ENCODE peak calls at places on chromosome 4, in four cellular contexts. G, J, I and Y are unnamed samples.

GRCh38 chr4:141375855-141376254 is 155.2 kb downstream of the ZNF330 start:
- DNase-seq in I (peak), J (no peak), G (peak), Y (peak)

GRCh38 chr4:55125763-55126541 is 557 bp upstream of the KDR start:
- DNase-seq in I (no peak), J (no peak), G (no peak), Y (no peak)

GRCh38 chr4:94536049-94536448 is 84.3 kb downstream of the PDLIM5 start:
- DNase-seq in I (no peak), J (no peak), G (no peak), Y (no peak)

GRCh38 chr4:176753049-176753448 is 39.7 kb downstream of the VEGFC start:
- DNase-seq in J (no peak), I (no peak), G (no peak), Y (no peak)

GRCh38 chr4:7412586-7412975 is 22.1 kb downstream of the PSAPL1 start:
- DNase-seq in J (no peak), G (no peak), I (peak), Y (no peak)

GRCh38 chr4:56387023-56388001 is at the start of gene AASDH:
- DNase-seq in I (peak), J (peak), G (peak), Y (peak)

GRCh38 chr4:2284161-2284933 is 22.4 kb upstream of the MXD4 start:
- DNase-seq in J (no peak), G (no peak), I (no peak), Y (no peak)

GRCh38 chr4:2902126-2902525 is 58.5 kb downstream of the ADD1 start:
- DNase-seq in I (no peak), G (no peak), J (no peak), Y (no peak)

GRCh38 chr4:99669084-99669483 is 11.5 kb upstream of the C4orf54 start:
- DNase-seq in I (no peak), J (no peak), G (no peak), Y (no peak)

GRCh38 chr4:1551211-1551610 is 132.9 kb downstream of the FAM53A start:
- DNase-seq in I (no peak), G (no peak), J (no peak), Y (no peak)

GRCh38 chr4:14636563-14636962 is 365.7 kb upstream of the CPEB2 start:
- DNase-seq in I (no peak), G (no peak), J (no peak), Y (no peak)

GRCh38 chr4:19317377-19317776 is 934.3 kb upstream of the SLIT2 start:
- DNase-seq in J (no peak), G (no peak), I (no peak), Y (no peak)

GRCh38 chr4:23039813-23040212 is 347.1 kb downstream of the GBA3 start:
- DNase-seq in I (no peak), J (no peak), G (no peak), Y (no peak)

GRCh38 chr4:125268065-125268755 is 46.5 kb upstream of the FAT4 start:
- DNase-seq in G (no peak), I (no peak), J (no peak), Y (no peak)

GRCh38 chr4:164402554-164402953 is 351.4 kb upstream of the SMIM31 start:
- DNase-seq in J (no peak), I (no peak), G (no peak), Y (no peak)

GRCh38 chr4:16448240-16448639 is 222.0 kb upstream of the TAPT1 start:
- DNase-seq in G (no peak), J (no peak), I (no peak), Y (no peak)

GRCh38 chr4:139301821-139302611 is at the start of gene NDUFC1:
- DNase-seq in J (peak), G (peak), I (peak), Y (no peak)

GRCh38 chr4:71765837-71766236 is 18.0 kb downstream of the GC start:
- DNase-seq in I (no peak), J (no peak), G (no peak), Y (no peak)

GRCh38 chr4:96407651-96408342 is 567.9 kb downstream of the PDHA2 start:
- DNase-seq in I (no peak), J (no peak), G (no peak), Y (peak)

GRCh38 chr4:16443504-16444088 is 217.3 kb upstream of the TAPT1 start:
- DNase-seq in I (no peak), G (no peak), J (peak), Y (no peak)

GRCh38 chr4:123826896-123827295 is 430.3 kb downstream of the SPRY1 start:
- DNase-seq in I (no peak), G (no peak), J (no peak), Y (no peak)

GRCh38 chr4:113355550-113356371 is 306.3 kb downstream of the ANK2 start:
- DNase-seq in G (no peak), J (peak), I (peak), Y (no peak)

GRCh38 chr4:41524446-41524845 is 13.5 kb upstream of the LIMCH1 start:
- DNase-seq in J (no peak), I (no peak), G (no peak), Y (no peak)

GRCh38 chr4:145098675-145099037 is 545 bp downstream of the ABCE1 start:
- DNase-seq in G (peak), I (peak), J (peak), Y (peak)

GRCh38 chr4:175048111-175048784 is 130.1 kb downstream of the ADAM29 start:
- DNase-seq in G (no peak), I (no peak), J (peak), Y (no peak)

GRCh38 chr4:21830272-21830671 is 118.3 kb downstream of the KCNIP4 start:
- DNase-seq in I (no peak), J (no peak), G (no peak), Y (no peak)

DNA sequence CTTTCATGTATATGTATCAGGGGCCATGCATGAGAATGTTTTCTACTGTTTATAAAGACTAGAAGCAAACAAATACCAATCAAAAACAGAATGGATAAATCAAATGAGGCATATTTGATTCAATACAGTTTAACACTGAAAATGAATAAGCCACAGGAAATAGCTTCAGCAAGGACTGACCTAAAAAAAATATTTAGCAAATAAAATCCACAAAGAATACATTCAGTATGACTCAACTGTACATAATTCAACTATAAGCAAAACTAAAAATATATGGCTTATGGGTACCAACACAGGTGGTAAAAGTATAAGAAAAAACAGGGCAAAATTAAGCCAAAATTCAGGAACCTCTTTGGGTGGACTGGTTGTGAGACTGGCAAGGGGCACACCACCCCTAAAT is 112.9 kb downstream of the KCNIP4 start:
- DNase-seq in I (no peak), J (no peak), G (no peak), Y (no peak)
- TF ChIP-seq CTCF in I (no peak), J (no peak), G (no peak), Y (no peak)

GRCh38 chr4:5812506-5813229 is 80.2 kb downstream of the CRMP1 start:
- DNase-seq in G (no peak), J (peak), I (peak), Y (no peak)
- H3K4me3 ChIP-seq in G (no peak), J (no peak), I (no peak), Y (no peak)

GRCh38 chr4:38723726-38724506 is 58.9 kb downstream of the TLR10 start:
- DNase-seq in G (no peak), I (no peak), J (no peak), Y (no peak)

GRCh38 chr4:38724507-38724808 is 58.3 kb downstream of the TLR10 start:
- DNase-seq in I (no peak), J (no peak), G (no peak), Y (no peak)

GRCh38 chr4:38730830-38731646 is 51.8 kb downstream of the TLR10 start:
- DNase-seq in I (peak), J (peak), G (peak), Y (peak)

GRCh38 chr4:38730493-38730829 is 52.3 kb downstream of the TLR10 start:
- DNase-seq in J (no peak), I (no peak), G (no peak), Y (no peak)

GRCh38 chr4:38728651-38729141 is 54.1 kb downstream of the TLR10 start:
- DNase-seq in J (no peak), G (peak), I (no peak), Y (no peak)
- TF ChIP-seq CTCF in J (no peak), G (no peak), I (peak), Y (peak)

GRCh38 chr4:153223418-153223792 is 19.2 kb downstream of the TRIM2 start:
- DNase-seq in J (no peak), G (no peak), I (no peak), Y (no peak)
- H3K4me3 ChIP-seq in J (peak), G (no peak), I (peak), Y (peak)

GRCh38 chr4:47002593-47002992 is 9.2 kb upstream of the GABRA4 start:
- DNase-seq in G (no peak), I (no peak), J (no peak), Y (no peak)
- TF ChIP-seq CTCF in G (no peak), I (peak), J (peak), Y (peak)

DNA sequence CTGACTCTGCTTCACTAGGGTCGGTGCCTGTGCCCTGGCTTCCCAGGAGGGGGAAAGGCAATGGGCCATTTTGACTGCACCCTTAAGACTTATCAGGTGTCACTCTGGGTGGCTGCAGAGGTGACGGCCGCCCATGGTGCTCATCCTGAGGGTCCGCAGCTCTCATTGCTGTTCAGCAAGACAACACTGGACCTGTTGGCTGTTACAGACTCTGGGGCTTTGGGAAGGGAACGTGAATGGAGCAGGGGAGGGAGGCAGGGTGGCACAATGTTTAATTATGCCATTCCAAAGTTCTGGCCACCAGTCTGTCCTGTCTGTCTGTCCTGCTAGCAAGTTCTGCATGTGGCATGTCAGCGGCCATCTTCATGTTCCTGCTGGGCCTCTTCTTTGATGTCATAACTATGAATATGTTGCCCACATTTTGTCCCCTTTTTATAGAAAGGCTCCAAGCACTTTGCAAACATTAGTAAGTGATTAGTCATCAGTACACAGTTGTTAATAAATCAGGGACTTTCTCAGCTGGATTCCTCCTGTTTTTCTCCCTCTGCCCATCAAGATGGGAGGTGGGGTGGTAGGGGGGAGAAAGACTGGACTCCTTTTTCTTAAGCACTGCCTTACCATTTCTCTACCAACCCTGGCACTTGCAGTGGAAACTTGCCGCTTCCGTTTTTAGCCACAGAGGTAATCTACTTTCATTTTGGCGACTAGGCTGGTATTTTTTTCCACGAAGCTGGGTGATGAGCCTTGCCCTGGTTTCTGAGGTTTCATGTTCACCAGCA is 88.7 kb upstream of the TRIM2 start:
- DNase-seq in G (peak), I (no peak), J (peak), Y (peak)
- H3K4me3 ChIP-seq in G (no peak), I (no peak), J (peak), Y (peak)

DNA sequence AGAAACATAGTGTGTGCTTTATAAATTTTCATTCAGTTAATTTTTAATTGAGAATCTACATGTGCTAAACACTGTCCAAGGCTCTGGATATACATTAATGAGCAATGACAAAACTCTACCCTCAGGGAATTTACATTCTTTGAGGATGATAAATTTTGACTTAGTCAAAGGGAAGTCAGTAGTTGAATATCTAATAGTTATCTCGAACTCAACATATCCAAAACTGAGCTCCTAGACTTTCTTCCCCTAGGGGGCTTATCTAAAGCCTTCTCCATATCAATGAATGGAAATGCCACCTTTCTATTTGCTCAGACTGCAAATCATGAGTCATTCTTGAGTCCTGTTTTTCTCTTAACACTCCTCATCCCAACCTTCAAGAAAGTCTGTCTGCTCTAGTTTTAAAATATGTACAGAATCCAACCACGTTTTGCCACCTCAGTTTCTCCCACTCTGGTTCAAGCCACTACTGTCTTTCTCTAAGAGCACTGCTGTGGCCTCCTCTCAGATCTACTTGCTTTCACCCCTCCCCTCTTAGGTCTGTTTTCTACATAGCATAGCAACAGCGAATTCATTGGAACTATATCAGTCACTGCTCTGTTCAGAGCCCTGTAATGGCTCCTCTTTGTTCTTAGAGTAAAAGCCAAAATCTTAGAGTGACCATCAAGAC is 9.5 kb downstream of the PARM1 start:
- DNase-seq in I (no peak), J (no peak), G (no peak), Y (no peak)
- TF ChIP-seq CTCF in I (no peak), J (no peak), G (no peak), Y (no peak)

GRCh38 chr4:153141238-153141637 is 63.0 kb upstream of the TRIM2 start:
- DNase-seq in J (no peak), I (no peak), G (no peak), Y (no peak)

GRCh38 chr4:153140294-153140693 is 63.9 kb upstream of the TRIM2 start:
- DNase-seq in J (no peak), G (no peak), I (no peak), Y (no peak)

GRCh38 chr4:153146031-153146430 is 58.2 kb upstream of the TRIM2 start:
- DNase-seq in I (no peak), G (no peak), J (no peak), Y (no peak)

GRCh38 chr4:153143527-153144348 is 60.5 kb upstream of the TRIM2 start:
- DNase-seq in I (peak), G (no peak), J (no peak), Y (no peak)

GRCh38 chr4:153142700-153143438 is 61.4 kb upstream of the TRIM2 start:
- DNase-seq in I (peak), G (peak), J (peak), Y (no peak)
- H3K4me3 ChIP-seq in I (peak), G (no peak), J (no peak), Y (no peak)

DNA sequence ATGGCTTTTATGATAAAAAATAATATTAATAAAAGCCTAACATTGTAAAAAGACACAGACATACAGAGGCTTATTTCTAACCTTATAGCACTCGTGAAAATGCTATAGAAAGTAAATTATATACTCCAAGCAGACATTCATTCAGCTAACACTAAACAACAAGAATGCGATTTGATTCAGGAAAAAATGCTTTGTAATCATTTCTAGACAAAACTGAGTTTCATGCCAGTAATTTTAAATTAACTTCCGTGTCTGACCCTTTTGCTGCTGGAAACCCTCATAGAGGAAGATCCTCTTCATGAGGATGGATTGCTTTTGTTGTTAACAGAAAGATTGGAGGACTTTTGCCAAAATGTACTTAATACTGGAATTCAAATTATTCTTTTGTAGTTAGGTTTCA is 43.2 kb downstream of the GUCY1A1 start:
- DNase-seq in G (no peak), J (no peak), I (no peak), Y (no peak)
- TF ChIP-seq CTCF in G (no peak), J (no peak), I (no peak), Y (no peak)

DNA sequence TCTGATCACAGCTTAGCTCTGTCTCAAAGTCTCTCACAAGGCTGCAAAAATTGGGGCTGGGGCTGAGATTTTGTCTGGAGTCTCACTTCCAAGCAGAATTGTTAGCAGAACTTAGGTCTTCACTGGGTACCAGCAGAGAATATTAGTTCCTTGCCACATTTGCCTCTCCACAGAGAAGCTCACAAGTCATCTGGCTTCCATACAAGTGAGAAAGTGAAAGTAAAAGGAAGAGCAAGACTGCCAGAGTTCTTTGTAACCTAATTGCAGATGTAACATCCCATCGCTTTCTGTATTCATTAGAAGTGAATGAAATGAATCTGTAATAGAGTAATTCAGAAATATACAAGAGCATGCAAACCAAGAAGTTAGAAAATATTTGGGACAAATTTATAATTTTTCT is 624.1 kb upstream of the GNPDA2 start:
- DNase-seq in I (no peak), J (peak), G (no peak), Y (peak)
- H3K4me3 ChIP-seq in I (peak), J (no peak), G (no peak), Y (peak)